ENCODE peak calls at places on chromosomes 7 and 10, in eight cellular contexts. H is A549; V is Calu3; K is heart left ventricle; E is stimulated activated CD8-positive, alpha-beta memory T cell treated with anti-CD3 and anti-CD28 coated beads, Interleukin-4, amount 100 ng/mL, for 48 hours; D is LHCN-M2; O is globus pallidus; Z is HepG2. S is an unnamed sample.

GRCh38 chr7:19112290-19113000 is 5.0 kb downstream of the TWIST1 start:
- DNase-seq in H (no peak), V (no peak), K (peak), E (no peak), D (no peak), O (no peak), Z (no peak), S (peak)

GRCh38 chr10:5321273-5321672 is 43.5 kb upstream of the UCN3 start:
- DNase-seq in H (no peak), V (no peak), K (no peak), E (no peak), D (no peak), O (no peak), Z (no peak), S (no peak)

GRCh38 chr10:102775973-102776669 is 32.4 kb downstream of the WBP1L start:
- DNase-seq in H (no peak), V (no peak), K (peak), E (no peak), D (peak), O (peak), Z (peak), S (no peak)

GRCh38 chr10:81978238-81978637 is 103.2 kb downstream of the NRG3 start:
- DNase-seq in H (no peak), V (no peak), K (no peak), E (no peak), D (peak), O (no peak), Z (peak), S (no peak)

GRCh38 chr7:79927116-79927515 is 207.5 kb upstream of the GNAI1 start:
- DNase-seq in H (no peak), V (no peak), K (no peak), E (no peak), D (no peak), O (no peak), Z (no peak), S (no peak)

GRCh38 chr10:23067939-23068775 is 27.2 kb upstream of the MSRB2 start:
- DNase-seq in H (peak), V (peak), K (peak), E (peak), D (peak), O (peak), Z (peak), S (peak)

GRCh38 chr10:128150045-128150493 is 23.8 kb upstream of the MKI67 start:
- DNase-seq in H (peak), V (peak), K (peak), E (peak), D (peak), O (peak), Z (no peak), S (peak)

GRCh38 chr7:93992423-93993110 is 11.6 kb downstream of the BET1 start:
- DNase-seq in H (no peak), V (no peak), K (no peak), E (no peak), D (no peak), O (no peak), Z (no peak), S (no peak)

GRCh38 chr10:43407148-43407575 is 1.8 kb downstream of the HNRNPF start:
- DNase-seq in H (no peak), V (peak), K (peak), E (peak), D (peak), O (peak), Z (no peak), S (no peak)

GRCh38 chr7:85031475-85031874 is 155.4 kb downstream of the SEMA3D start:
- DNase-seq in H (no peak), V (no peak), K (no peak), E (no peak), D (no peak), O (no peak), Z (no peak), S (no peak)

GRCh38 chr10:100730739-100731602 is 14.4 kb upstream of the PAX2 start:
- DNase-seq in H (peak), V (no peak), K (no peak), E (no peak), D (no peak), O (no peak), Z (peak), S (no peak)

GRCh38 chr10:100327007-100327700 is 2.9 kb downstream of the PKD2L1 start:
- DNase-seq in H (no peak), V (no peak), K (no peak), E (no peak), D (no peak), O (peak), Z (no peak), S (no peak)

GRCh38 chr7:26100940-26101339 is 51.1 kb upstream of the NFE2L3 start:
- DNase-seq in H (no peak), V (no peak), K (no peak), E (no peak), D (no peak), O (no peak), Z (no peak), S (no peak)

GRCh38 chr7:30510124-30511074 is 5.8 kb upstream of the GGCT start:
- DNase-seq in H (no peak), V (peak), K (no peak), E (peak), D (peak), O (no peak), Z (peak), S (peak)